ENCODE peak calls at places on chromosome 13, in five cellular contexts. R is foreskin fibroblast, M is dorsolateral prefrontal cortex, P is Calu3, D is astrocyte of the cerebellum. Y is an unnamed sample.

GRCh38 chr13:20174656-20175405 is 14.0 kb upstream of the GJA3 start:
- DNase-seq in P (peak), R (peak), M (no peak), D (peak), Y (peak)

GRCh38 chr13:109383683-109384082 is 402.7 kb downstream of the IRS2 start:
- DNase-seq in M (no peak), D (peak), R (peak), P (no peak), Y (peak)

GRCh38 chr13:50236898-50237318 is 221.7 kb downstream of the KCNRG start:
- DNase-seq in M (no peak), D (peak), R (no peak), P (no peak), Y (no peak)

GRCh38 chr13:89846890-89847585 is 1500.4 kb upstream of the MIR17HG start:
- DNase-seq in M (no peak), P (no peak), R (peak), D (no peak), Y (no peak)

GRCh38 chr13:102402292-102402691 is 444 bp upstream of the FGF14 start:
- DNase-seq in D (no peak), R (peak), P (no peak), M (peak), Y (peak)

GRCh38 chr13:50094615-50095293 is 79.5 kb downstream of the KCNRG start:
- DNase-seq in R (peak), M (no peak), P (no peak), D (no peak), Y (no peak)

GRCh38 chr13:86559915-86560314 is 760.7 kb upstream of the SLITRK6 start:
- DNase-seq in R (no peak), D (no peak), M (no peak), P (no peak), Y (no peak)

GRCh38 chr13:65971541-65971940 is 1258.6 kb downstream of the PCDH9 start:
- DNase-seq in R (no peak), D (no peak), P (no peak), M (no peak), Y (no peak)

GRCh38 chr13:27791146-27791900 is 960 bp upstream of the GSX1 start:
- DNase-seq in D (no peak), R (no peak), P (no peak), M (no peak), Y (no peak)

GRCh38 chr13:26540319-26540718 is 17.2 kb upstream of the WASF3 start:
- DNase-seq in R (peak), D (no peak), P (no peak), M (no peak), Y (no peak)

GRCh38 chr13:26539738-26540292 is 17.7 kb upstream of the WASF3 start:
- DNase-seq in M (no peak), P (no peak), R (no peak), D (no peak), Y (no peak)

GRCh38 chr13:26541041-26541440 is 16.4 kb upstream of the WASF3 start:
- DNase-seq in R (no peak), M (no peak), P (no peak), D (no peak), Y (no peak)

GRCh38 chr13:26544707-26545106 is 12.8 kb upstream of the WASF3 start:
- DNase-seq in R (no peak), M (no peak), D (no peak), P (no peak), Y (no peak)

DNA sequence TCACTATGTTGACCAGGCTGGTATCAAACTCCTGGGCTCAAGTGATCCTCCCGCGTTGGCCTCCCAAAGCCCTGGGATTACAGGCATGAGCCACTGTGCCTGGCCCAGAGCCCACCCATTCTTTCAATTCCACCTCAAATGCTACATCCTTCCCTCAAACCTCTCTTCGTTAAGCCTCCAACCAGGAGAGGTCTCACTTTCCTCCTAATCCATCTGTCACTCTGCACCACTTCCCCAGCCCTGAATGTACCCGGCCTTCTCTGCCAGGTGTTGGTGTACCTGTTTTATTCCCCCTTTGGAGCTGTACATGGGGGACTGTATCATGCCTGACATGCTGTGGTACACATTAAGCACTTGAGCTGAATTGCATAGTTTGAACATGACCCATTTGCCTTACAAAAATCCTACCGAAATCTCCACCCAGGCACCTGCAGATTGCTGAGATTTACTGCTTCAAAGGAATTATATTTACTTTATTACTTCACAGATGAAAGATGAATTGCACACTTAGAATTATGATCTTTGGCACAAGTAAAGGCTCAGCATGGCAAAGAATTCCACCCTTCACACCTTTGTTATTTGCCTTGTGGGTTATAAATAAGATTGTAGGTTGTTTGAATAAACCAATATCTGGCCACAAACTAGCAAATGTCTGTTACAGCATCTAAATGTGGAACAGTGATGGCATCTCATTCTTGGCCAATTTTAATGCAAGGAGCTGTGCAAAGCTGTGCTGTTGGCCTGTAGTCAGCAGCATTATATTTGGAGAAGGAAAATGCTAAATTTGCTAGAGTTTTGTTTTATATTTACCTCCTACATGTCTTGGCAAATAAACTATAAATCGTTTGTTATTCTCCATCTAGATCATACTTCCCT is 15.6 kb upstream of the WASF3 start:
- DNase-seq in R (no peak), M (no peak), D (no peak), P (no peak), Y (no peak)
- TF ChIP-seq CTCF in R (no peak), M (no peak), D (no peak), P (no peak), Y (no peak)

GRCh38 chr13:21338156-21338555 is 120.9 kb downstream of the ZDHHC20 start:
- DNase-seq in D (no peak), P (no peak), R (no peak), M (no peak), Y (no peak)
- TF ChIP-seq CTCF in D (peak), P (no peak), R (no peak), M (no peak), Y (peak)

GRCh38 chr13:110913322-110913721 is 1.5 kb downstream of the ANKRD10 start:
- DNase-seq in D (no peak), P (no peak), R (peak), M (no peak), Y (no peak)
- TF ChIP-seq CTCF in D (no peak), P (no peak), R (no peak), M (no peak), Y (no peak)

GRCh38 chr13:39144941-39145533 is 106.8 kb downstream of the NHLRC3 start:
- DNase-seq in M (peak), D (peak), P (peak), R (peak), Y (peak)
- TF ChIP-seq CTCF in M (peak), D (peak), P (peak), R (peak), Y (peak)

DNA sequence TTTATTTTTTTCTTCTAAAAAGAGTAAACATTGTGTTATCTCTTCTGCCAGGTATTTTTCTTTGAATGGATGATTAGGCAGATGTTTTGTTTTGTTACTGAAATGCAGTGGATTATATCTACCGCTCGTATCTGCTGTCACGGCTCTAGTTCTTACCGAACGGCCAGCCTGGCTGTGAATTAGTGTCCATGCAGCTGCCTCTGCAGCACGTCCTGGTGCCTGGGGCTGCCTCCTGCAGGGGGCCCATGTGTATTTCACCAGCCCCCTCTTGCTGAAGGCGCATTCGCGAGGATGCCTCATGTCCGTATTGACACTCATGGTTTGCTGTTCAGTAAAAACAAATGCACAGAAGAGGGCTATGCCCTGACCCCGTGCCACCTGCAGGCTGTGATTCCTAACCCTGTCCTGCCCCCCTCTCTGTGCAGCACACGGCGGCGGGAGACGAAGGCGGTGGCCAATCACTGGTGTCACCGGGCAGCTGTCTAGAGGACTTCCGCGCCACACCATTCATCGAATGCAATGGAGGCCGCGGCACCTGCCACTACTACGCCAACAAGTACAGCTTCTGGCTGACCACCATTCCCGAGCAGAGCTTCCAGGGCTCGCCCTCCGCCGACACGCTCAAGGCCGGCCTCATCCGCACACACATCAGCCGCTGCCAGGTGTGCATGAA is 49.9 kb downstream of the RAB20 start:
- DNase-seq in M (no peak), P (no peak), R (no peak), D (no peak), Y (no peak)
- TF ChIP-seq CTCF in M (no peak), P (no peak), R (no peak), D (no peak), Y (no peak)